ENCODE peak calls at places on chromosomes 3 and 15, in seven cellular contexts. K is stimulated activated CD4-positive, alpha-beta T cell treated with anti-CD3 and anti-CD28 coated beads, TNF-alpha, amount 100 ng/mL, for 48 hours; S is mucosa of gallbladder; C is tibial nerve; J is AG10803; U is EL; Z is posterior cingulate gyrus. X is an unnamed sample.

GRCh38 chr3:197031315-197032285 is 2.0 kb upstream of the MELTF start:
- DNase-seq in J (peak; percentile 96), U (peak; percentile 99), K (peak; percentile 39), S (peak; percentile 95), Z (no peak), C (peak; percentile 98), X (peak; percentile 96)

GRCh38 chr15:71476823-71477222 is 333.5 kb upstream of the NR2E3 start:
- DNase-seq in U (no peak), K (no peak), S (no peak), C (no peak), J (no peak), Z (no peak), X (no peak)

GRCh38 chr3:177141471-177141870 is 55.8 kb downstream of the TBL1XR1 start:
- DNase-seq in K (no peak), U (no peak), C (no peak), J (no peak), Z (no peak), S (no peak), X (no peak)

GRCh38 chr3:108123326-108123725 is 32.5 kb upstream of the CD47 start:
- DNase-seq in Z (no peak), J (no peak), S (no peak), U (no peak), K (no peak), C (no peak), X (no peak)

GRCh38 chr3:141279074-141279945 is 47.7 kb downstream of the PXYLP1 start:
- DNase-seq in Z (no peak), S (no peak), C (no peak), J (no peak), U (no peak), K (no peak), X (peak; percentile 31)

GRCh38 chr3:139521811-139522210 is 17.7 kb downstream of the RBP1 start:
- DNase-seq in S (no peak), K (no peak), Z (no peak), C (no peak), U (no peak), J (no peak), X (no peak)

GRCh38 chr3:184805351-184806038 is 6.5 kb upstream of the VPS8 start:
- DNase-seq in C (no peak), U (no peak), J (no peak), K (no peak), Z (no peak), S (peak; percentile 29), X (no peak)

GRCh38 chr3:134597390-134597975 is 53.3 kb downstream of the KY start:
- DNase-seq in C (no peak), S (no peak), J (peak; percentile 33), K (no peak), Z (no peak), U (no peak), X (no peak)

GRCh38 chr3:29686889-29687592 is 406.2 kb downstream of the RBMS3 start:
- DNase-seq in J (peak; percentile 58), C (no peak), Z (no peak), K (no peak), U (peak; percentile 59), S (no peak), X (peak; percentile 45)

GRCh38 chr3:58130591-58130990 is 80.2 kb downstream of the DNASE1L3 start:
- DNase-seq in U (no peak), C (no peak), Z (no peak), J (no peak), S (no peak), K (no peak), X (no peak)

GRCh38 chr15:81291916-81292424 is 32.0 kb downstream of the STARD5 start:
- DNase-seq in C (no peak), S (no peak), Z (no peak), K (no peak), J (no peak), U (no peak), X (no peak)

GRCh38 chr3:15453991-15454625 is 26.7 kb downstream of the EAF1 start:
- DNase-seq in J (no peak), Z (no peak), U (no peak), K (no peak), S (no peak), C (no peak), X (no peak)

GRCh38 chr3:175102161-175102560 is 243.0 kb downstream of the NAALADL2 start:
- DNase-seq in U (no peak), C (no peak), Z (no peak), J (no peak), K (no peak), S (no peak), X (no peak)

GRCh38 chr3:172034786-172035685 is 4.3 kb upstream of the FNDC3B start:
- DNase-seq in S (peak; percentile 16), K (no peak), C (peak; percentile 34), J (peak; percentile 48), U (peak; percentile 40), Z (no peak), X (peak; percentile 39)

GRCh38 chr3:61687206-61687605 is 125.8 kb downstream of the PTPRG start:
- DNase-seq in U (no peak), S (no peak), J (no peak), K (no peak), Z (no peak), C (no peak), X (no peak)

GRCh38 chr3:45412731-45413130 is 24.4 kb downstream of the LARS2 start:
- DNase-seq in U (peak; percentile 3), Z (no peak), K (no peak), J (no peak), C (no peak), S (no peak), X (no peak)

GRCh38 chr3:187702507-187703033 is at the start of gene RTP2:
- DNase-seq in S (no peak), Z (no peak), C (no peak), J (no peak), K (no peak), U (peak; percentile 76), X (no peak)

GRCh38 chr3:159825216-159825854 is 163.3 kb upstream of the IL12A start:
- DNase-seq in C (no peak), J (no peak), Z (no peak), S (no peak), K (no peak), U (no peak), X (no peak)

GRCh38 chr15:77656294-77656693 is 23.6 kb upstream of the LINGO1 start:
- DNase-seq in J (no peak), S (no peak), C (no peak), K (no peak), Z (peak; percentile 51), U (no peak), X (no peak)

GRCh38 chr3:136068708-136069107 is 103.2 kb downstream of the PPP2R3A start:
- DNase-seq in Z (no peak), J (peak; percentile 85), C (no peak), K (no peak), U (peak; percentile 89), S (no peak), X (peak; percentile 65)

GRCh38 chr3:149726716-149727407 is 25.4 kb downstream of the COMMD2 start:
- DNase-seq in U (peak; percentile 4), K (no peak), J (peak; percentile 73), S (no peak), Z (no peak), C (no peak), X (peak; percentile 54)

GRCh38 chr3:158522737-158523136 is 48.3 kb upstream of the MLF1 start:
- DNase-seq in K (no peak), C (no peak), Z (no peak), S (no peak), J (peak; percentile 73), U (peak; percentile 12), X (peak; percentile 50)

GRCh38 chr3:101638262-101638745 is 38.6 kb downstream of the ZBTB11 start:
- DNase-seq in U (no peak), Z (no peak), S (no peak), J (no peak), C (no peak), K (no peak), X (no peak)